ENCODE peak calls at places on chromosomes 6 and 20, in seven cellular contexts. A is tibial nerve; C is substantia nigra; J is CD8-positive, alpha-beta memory T cell; B is ascending aorta; N is endodermal cell; V is cardiac muscle cell. H is an unnamed sample.

GRCh38 chr20:63307538-63308217 is 14.7 kb downstream of the COL20A1 start:
- DNase-seq in A (no peak), N (no peak), C (no peak), B (no peak), V (no peak), J (no peak), H (no peak)

GRCh38 chr20:44104807-44105517 is 82.0 kb downstream of the JPH2 start:
- DNase-seq in V (peak), J (no peak), A (no peak), N (no peak), B (peak), C (no peak), H (no peak)

GRCh38 chr6:46010270-46010669 is 5.4 kb downstream of the CLIC5 start:
- DNase-seq in V (no peak), J (no peak), B (no peak), C (no peak), N (no peak), A (no peak), H (no peak)

GRCh38 chr6:50791900-50792508 is 26.7 kb upstream of the TFAP2B start:
- DNase-seq in J (no peak), V (peak), N (peak), C (peak), A (peak), B (no peak), H (no peak)

GRCh38 chr6:118488631-118489030 is 59.5 kb upstream of the PLN start:
- DNase-seq in B (no peak), N (no peak), C (no peak), A (no peak), V (no peak), J (no peak), H (no peak)

GRCh38 chr6:24991748-24992467 is 56.1 kb upstream of the RIPOR2 start:
- DNase-seq in B (no peak), A (peak), C (peak), J (peak), N (peak), V (peak), H (no peak)

GRCh38 chr6:137471951-137472350 is 22.2 kb downstream of the OLIG3 start:
- DNase-seq in A (no peak), C (peak), N (no peak), V (no peak), B (no peak), J (no peak), H (no peak)

GRCh38 chr20:58078741-58079522 is 149.5 kb downstream of the ANKRD60 start:
- DNase-seq in B (peak), C (no peak), J (no peak), V (peak), A (no peak), N (peak), H (no peak)

GRCh38 chr6:158707120-158707519 is 57.3 kb downstream of the SYTL3 start:
- DNase-seq in A (no peak), C (no peak), B (no peak), N (peak), V (peak), J (no peak), H (no peak)

GRCh38 chr20:63114006-63114692 is 101.8 kb downstream of the YTHDF1 start:
- DNase-seq in N (no peak), B (no peak), C (no peak), J (no peak), V (no peak), A (no peak), H (no peak)

GRCh38 chr6:120826253-120826652 is 508.0 kb downstream of the TBC1D32 start:
- DNase-seq in N (peak), C (no peak), J (no peak), V (peak), B (no peak), A (peak), H (no peak)

GRCh38 chr20:23156170-23156841 is 70.2 kb upstream of the CD93 start:
- DNase-seq in B (peak), A (peak), V (peak), C (no peak), J (no peak), N (peak), H (no peak)

GRCh38 chr6:13383280-13384163 is 55.2 kb upstream of the TBC1D7 start:
- DNase-seq in V (peak), J (peak), C (no peak), N (no peak), A (no peak), B (no peak), H (no peak)

GRCh38 chr6:170290306-170291128 is at the start of gene DLL1:
- DNase-seq in N (peak), B (peak), V (peak), A (no peak), J (peak), C (peak), H (peak)

GRCh38 chr6:93790976-93791375 is 371.6 kb upstream of the EPHA7 start:
- DNase-seq in C (no peak), N (no peak), B (no peak), A (no peak), V (no peak), J (no peak), H (no peak)

GRCh38 chr20:7375905-7376304 is 564.4 kb downstream of the HAO1 start:
- DNase-seq in C (no peak), N (no peak), J (no peak), A (no peak), B (no peak), V (peak), H (no peak)

GRCh38 chr6:119720160-119720559 is 370.6 kb upstream of the MAN1A1 start:
- DNase-seq in B (no peak), A (no peak), C (no peak), N (peak), V (peak), J (no peak), H (no peak)

GRCh38 chr6:52405243-52405642 is 14.9 kb upstream of the EFHC1 start:
- DNase-seq in C (no peak), N (no peak), J (no peak), A (no peak), V (no peak), B (no peak), H (no peak)

GRCh38 chr6:19205076-19205475 is 632.1 kb upstream of the ID4 start:
- DNase-seq in A (no peak), C (no peak), V (no peak), B (no peak), N (no peak), J (no peak), H (no peak)

GRCh38 chr6:36677753-36678487 is 594 bp upstream of the CDKN1A start:
- DNase-seq in N (no peak), C (no peak), A (no peak), V (no peak), J (no peak), B (no peak), H (no peak)
- H3K27ac ChIP-seq in N (peak), C (peak), A (peak), V (peak), J (peak), B (peak), H (peak)

DNA sequence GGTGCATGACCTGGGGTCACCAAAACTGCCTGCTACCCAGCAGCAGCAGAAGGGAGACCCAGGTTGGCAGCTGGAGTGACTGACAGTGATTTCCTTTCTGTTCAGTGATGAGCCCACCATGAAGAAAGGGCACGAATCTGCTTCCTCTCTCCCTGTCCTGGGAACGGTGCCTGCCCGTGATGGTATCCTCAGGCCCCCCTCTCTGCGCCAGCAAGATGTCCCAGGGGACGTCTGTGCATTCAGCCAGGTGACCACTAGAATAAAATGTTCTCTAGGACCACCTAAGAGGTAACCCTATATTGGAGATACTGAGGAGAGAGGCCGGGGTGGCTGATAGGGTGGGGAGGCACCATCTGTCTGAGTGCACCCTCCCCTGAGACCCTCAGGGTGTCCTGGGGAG is 294.7 kb downstream of the QKI start:
- DNase-seq in N (no peak), V (no peak), A (no peak), J (no peak), B (no peak), C (no peak), H (no peak)
- H3K27ac ChIP-seq in N (no peak), V (no peak), A (no peak), J (no peak), B (no peak), C (no peak), H (no peak)

DNA sequence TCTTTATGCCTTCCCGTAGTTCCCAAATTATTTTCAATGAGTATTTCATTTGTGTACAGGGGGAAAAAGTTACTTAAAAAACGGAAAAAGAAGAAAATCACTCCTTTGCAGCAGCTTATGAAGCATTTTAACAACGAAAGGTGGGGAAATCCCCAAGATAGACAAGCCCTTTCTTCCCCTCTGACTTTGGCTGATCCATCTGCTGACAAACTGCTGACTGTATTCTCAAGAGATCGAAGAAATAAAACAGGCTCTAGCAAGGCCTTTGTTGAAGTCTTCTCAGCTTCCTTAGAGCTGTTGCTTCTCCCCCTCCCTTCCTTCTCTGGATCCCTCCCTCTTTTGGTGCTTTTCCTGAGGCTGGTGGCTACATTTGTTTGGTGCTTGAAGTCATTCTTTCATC is 325.2 kb downstream of the NRN1 start:
- DNase-seq in B (no peak), C (no peak), A (no peak), N (no peak), V (no peak), J (no peak), H (no peak)
- H3K27ac ChIP-seq in B (no peak), C (no peak), A (no peak), N (no peak), V (no peak), J (no peak), H (no peak)

GRCh38 chr6:11600251-11600650 is 62.7 kb downstream of the TMEM170B start:
- DNase-seq in B (no peak), C (no peak), J (no peak), A (no peak), V (no peak), N (no peak), H (no peak)
- H3K27ac ChIP-seq in B (peak), C (no peak), J (no peak), A (peak), V (no peak), N (no peak), H (no peak)

GRCh38 chr20:46682063-46682821 is 7.0 kb downstream of the TP53RK start:
- DNase-seq in J (no peak), C (no peak), A (no peak), N (peak), B (no peak), V (no peak), H (no peak)

GRCh38 chr20:46683620-46683938 is 5.7 kb downstream of the TP53RK start:
- DNase-seq in J (no peak), N (no peak), V (no peak), A (no peak), B (no peak), C (no peak), H (no peak)

GRCh38 chr20:46683068-46683477 is 6.2 kb downstream of the TP53RK start:
- DNase-seq in N (no peak), B (no peak), J (no peak), C (no peak), V (peak), A (no peak), H (no peak)

GRCh38 chr20:46681032-46681854 is 8.0 kb downstream of the TP53RK start:
- DNase-seq in B (peak), N (peak), V (peak), A (peak), J (peak), C (peak), H (peak)

DNA sequence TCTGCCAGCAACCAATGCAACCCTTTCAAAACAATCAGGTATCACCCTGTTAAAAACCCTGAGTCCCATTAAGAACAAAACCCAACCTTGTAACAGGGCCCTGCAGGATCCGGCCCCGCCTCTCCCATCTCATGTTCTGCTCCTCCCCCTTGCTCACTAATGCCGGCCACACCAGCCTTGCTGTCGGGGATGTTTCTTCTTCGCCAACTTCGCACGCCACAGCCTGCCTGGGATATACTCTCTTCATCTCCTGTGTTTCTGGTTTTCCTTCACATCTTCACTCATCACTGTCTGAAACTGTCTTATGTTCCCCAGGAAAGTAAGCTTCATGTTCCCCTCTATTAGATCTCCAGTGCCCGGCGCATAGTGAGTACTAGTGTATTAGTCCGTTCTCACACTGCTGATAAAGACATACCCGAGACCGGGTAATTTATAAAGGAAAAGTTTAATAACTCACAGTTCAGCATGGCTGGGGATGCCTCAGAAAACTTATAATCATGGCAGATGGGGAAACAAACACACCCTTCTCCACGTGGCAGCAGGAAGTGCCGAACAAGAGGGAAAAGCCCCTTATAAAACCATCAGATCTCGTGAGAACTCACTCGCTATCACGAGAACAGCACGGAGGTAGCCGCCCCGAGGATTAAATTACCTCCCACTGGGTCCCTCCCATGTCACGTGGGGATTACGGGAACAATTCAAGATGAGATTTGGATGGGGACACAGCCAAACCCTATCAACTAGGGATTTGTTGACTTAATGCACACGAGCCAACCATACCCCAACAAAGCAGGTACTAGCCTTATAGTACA is 5.1 kb downstream of the TP53RK start:
- DNase-seq in J (no peak), A (peak), N (peak), B (peak), C (no peak), V (peak), H (no peak)
- H3K27ac ChIP-seq in J (peak), A (peak), N (peak), B (peak), C (no peak), V (peak), H (no peak)

GRCh38 chr6:116447052-116447451 is 14.1 kb upstream of the CALHM6 start:
- DNase-seq in C (no peak), V (peak), B (no peak), J (no peak), N (no peak), A (no peak), H (no peak)
- H3K27ac ChIP-seq in C (no peak), V (no peak), B (no peak), J (no peak), N (no peak), A (peak), H (no peak)

GRCh38 chr6:163352966-163353365 is 61.6 kb upstream of the QKI start:
- DNase-seq in J (no peak), B (no peak), C (no peak), N (no peak), A (no peak), V (no peak), H (no peak)
- H3K27ac ChIP-seq in J (no peak), B (no peak), C (peak), N (no peak), A (peak), V (no peak), H (peak)

GRCh38 chr6:140046030-140046632 is 671.7 kb upstream of the CITED2 start:
- DNase-seq in N (no peak), C (no peak), B (no peak), A (no peak), V (no peak), J (no peak), H (no peak)

GRCh38 chr6:140043762-140044378 is 669.4 kb upstream of the CITED2 start:
- DNase-seq in C (no peak), A (no peak), J (no peak), V (no peak), B (no peak), N (no peak), H (no peak)

GRCh38 chr6:140045116-140045515 is 670.7 kb upstream of the CITED2 start:
- DNase-seq in A (no peak), V (no peak), B (no peak), C (no peak), J (no peak), N (no peak), H (no peak)

GRCh38 chr6:140043357-140043756 is 668.9 kb upstream of the CITED2 start:
- DNase-seq in V (peak), J (no peak), C (no peak), N (no peak), B (no peak), A (no peak), H (no peak)

DNA sequence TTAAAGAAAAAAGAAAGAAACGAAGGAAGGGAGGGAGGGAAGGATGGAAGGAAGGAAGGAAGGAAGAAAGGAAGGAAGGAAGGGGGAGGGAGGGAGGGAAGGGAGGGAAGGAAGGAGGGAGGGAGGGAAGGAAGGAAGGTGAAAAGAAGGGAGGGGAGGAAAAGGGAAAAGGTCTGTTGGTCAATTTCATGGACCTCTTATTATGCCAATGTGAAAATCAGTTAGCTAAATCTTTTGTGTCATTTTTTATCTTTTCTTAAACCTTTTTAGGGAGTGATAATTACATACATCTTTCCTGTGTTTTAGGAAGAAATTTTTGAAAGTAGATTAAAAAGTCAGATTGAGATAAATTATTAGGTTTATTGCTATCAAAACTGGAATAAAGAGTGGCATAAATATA is 670.2 kb upstream of the CITED2 start:
- DNase-seq in V (no peak), J (no peak), N (no peak), B (no peak), C (no peak), A (no peak), H (no peak)
- H3K27ac ChIP-seq in V (no peak), J (no peak), N (no peak), B (no peak), C (no peak), A (no peak), H (no peak)

DNA sequence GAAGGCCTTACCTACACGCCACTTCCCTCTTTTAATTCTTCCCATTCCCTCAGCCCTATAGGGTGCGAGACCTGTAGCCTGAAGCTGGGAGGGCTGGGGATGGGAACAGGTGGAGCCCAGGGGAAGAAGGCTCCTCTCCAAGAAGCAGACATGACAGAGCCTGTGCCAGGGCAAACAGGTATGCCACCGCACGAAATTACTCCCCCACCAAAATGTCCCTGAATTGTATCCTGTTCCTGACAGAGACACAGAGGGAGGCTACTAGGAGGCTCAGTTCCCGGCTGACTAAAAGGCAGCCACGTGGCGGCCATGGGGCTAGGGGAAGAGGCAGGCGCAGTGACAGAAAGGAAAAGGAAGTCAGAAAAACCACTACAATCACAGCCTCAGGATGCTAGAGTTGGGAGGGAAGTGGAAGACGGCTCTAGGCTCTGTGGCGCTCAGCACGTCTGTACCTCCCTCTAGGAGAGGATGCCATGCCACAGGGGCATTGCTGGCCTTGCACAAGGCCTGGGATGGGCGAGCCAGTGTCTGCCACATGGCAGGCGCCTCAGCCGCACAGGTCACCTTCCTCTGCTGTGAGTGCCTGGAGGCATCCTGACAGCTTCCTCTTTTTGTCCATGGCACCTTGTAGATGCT is 27.7 kb downstream of the TFEB start:
- DNase-seq in B (no peak), C (peak), N (no peak), J (peak), A (no peak), V (no peak), H (peak)
- H3K27ac ChIP-seq in B (peak), C (peak), N (no peak), J (no peak), A (peak), V (peak), H (peak)